ENCODE peak calls at places on chromosomes 13 and 19, in five cellular contexts. R is AG08396; C is GM23338; Q is RWPE1; Z is stimulated activated CD4-positive, alpha-beta T cell treated with anti-CD3 and anti-CD28 coated beads, TNF-alpha, amount 100 ng/mL, for 4 hours. O is an unnamed sample.

GRCh38 chr13:33092422-33092987 is 76.3 kb downstream of the KL start:
- DNase-seq in Q (no peak), R (no peak), C (peak), Z (no peak), O (no peak)

GRCh38 chr19:38731654-38732301 is 12.5 kb downstream of the CAPN12 start:
- DNase-seq in Z (no peak), R (no peak), Q (no peak), C (no peak), O (no peak)

GRCh38 chr13:91122766-91123165 is 224.7 kb upstream of the MIR17HG start:
- DNase-seq in Z (no peak), Q (no peak), C (no peak), R (no peak), O (no peak)

GRCh38 chr13:18960637-18961227 is 220.9 kb downstream of the TUBA3C start:
- DNase-seq in C (no peak), Z (no peak), R (no peak), Q (no peak), O (no peak)

GRCh38 chr13:40706439-40706838 is 40.0 kb upstream of the FOXO1 start:
- DNase-seq in Z (no peak), R (no peak), Q (no peak), C (no peak), O (no peak)

GRCh38 chr13:99385940-99386339 is 78.7 kb upstream of the GPR183 start:
- DNase-seq in C (no peak), Z (no peak), R (no peak), Q (no peak), O (no peak)

GRCh38 chr13:19861762-19862161 is 1.7 kb downstream of the ZMYM5 start:
- DNase-seq in C (no peak), R (no peak), Z (no peak), Q (no peak), O (no peak)

GRCh38 chr19:6720369-6721112 is at the start of gene C3:
- DNase-seq in Q (peak), C (no peak), Z (no peak), R (peak), O (no peak)

GRCh38 chr13:52786747-52787146 is 47.1 kb upstream of the CNMD start:
- DNase-seq in R (no peak), Q (no peak), C (no peak), Z (no peak), O (no peak)

GRCh38 chr19:49770529-49770928 is 3.7 kb downstream of the AP2A1 start:
- DNase-seq in Z (no peak), R (no peak), Q (no peak), C (no peak), O (no peak)

GRCh38 chr13:110163020-110163658 is 143.8 kb downstream of the COL4A1 start:
- DNase-seq in Q (no peak), Z (no peak), C (no peak), R (no peak), O (no peak)

GRCh38 chr19:7746903-7747884 is at the start of gene CD209:
- DNase-seq in R (no peak), C (peak), Z (no peak), Q (no peak), O (no peak)

GRCh38 chr13:36275190-36276002 is 22.2 kb downstream of the CCDC169 start:
- DNase-seq in C (peak), Z (no peak), R (peak), Q (peak), O (no peak)

GRCh38 chr13:111516712-111517640 is 196.5 kb downstream of the TEX29 start:
- DNase-seq in Q (no peak), R (no peak), C (no peak), Z (no peak), O (no peak)

GRCh38 chr19:49847731-49848696 is 2.9 kb upstream of the PTOV1 start:
- DNase-seq in R (peak), Z (no peak), C (no peak), Q (peak), O (no peak)

GRCh38 chr19:49200238-49200862 is 42.8 kb downstream of the TRPM4 start:
- DNase-seq in R (peak), Q (peak), Z (no peak), C (peak), O (no peak)

GRCh38 chr13:30829145-30829544 is 76.9 kb upstream of the MEDAG start:
- DNase-seq in Q (peak), C (no peak), Z (no peak), R (peak), O (no peak)

GRCh38 chr13:102291587-102292218 is 110.1 kb downstream of the FGF14 start:
- DNase-seq in C (peak), Z (no peak), Q (no peak), R (no peak), O (no peak)

GRCh38 chr13:110346661-110347067 is 39.6 kb downstream of the COL4A2 start:
- DNase-seq in Q (peak), C (no peak), Z (no peak), R (no peak), O (no peak)